ENCODE peak calls at places on chromosomes 16 and 17, in five cellular contexts. D is NCI-H446; F is RWPE1; H is NCI-H1048; G is NK-92 treated with Interleukin-12 subunit alpha and Interleukin-12 subunit beta, amount 100 ng/mL, for 24 hours. S is an unnamed sample.

GRCh38 chr16:50540711-50541007 is 7.5 kb upstream of the NKD1 start:
- DNase-seq in D (no peak), H (no peak), F (no peak), G (no peak), S (no peak)

GRCh38 chr16:30394603-30395154 is 541 bp upstream of the ZNF48 start:
- DNase-seq in H (no peak), F (no peak), G (no peak), D (no peak), S (no peak)

GRCh38 chr17:39485555-39485954 is 24.3 kb downstream of the CDK12 start:
- DNase-seq in G (no peak), F (peak), H (no peak), D (no peak), S (no peak)

GRCh38 chr16:525520-526180 is 1.9 kb upstream of the CAPN15 start:
- DNase-seq in D (no peak), F (peak), G (peak), H (no peak), S (no peak)

GRCh38 chr17:77889135-77889505 is 69.4 kb upstream of the TNRC6C start:
- DNase-seq in F (no peak), H (no peak), G (no peak), D (no peak), S (no peak)

GRCh38 chr17:50596191-50597037 is 35.9 kb downstream of the CACNA1G start:
- DNase-seq in D (no peak), G (no peak), H (no peak), F (no peak), S (no peak)

GRCh38 chr16:4070936-4071335 is 45.3 kb downstream of the ADCY9 start:
- DNase-seq in D (no peak), G (no peak), H (no peak), F (no peak), S (no peak)

GRCh38 chr17:288802-289356 is 63.7 kb downstream of the RPH3AL start:
- DNase-seq in F (no peak), G (no peak), D (no peak), H (no peak), S (no peak)

GRCh38 chr17:16419074-16419928 is 3.9 kb downstream of the TRPV2 start:
- DNase-seq in G (no peak), F (peak), D (no peak), H (no peak), S (peak)

GRCh38 chr17:58285422-58285810 is 4.7 kb upstream of the MPO start:
- DNase-seq in F (no peak), H (no peak), G (no peak), D (no peak), S (no peak)

GRCh38 chr16:55333690-55334089 is 9.7 kb downstream of the IRX6 start:
- DNase-seq in G (no peak), H (no peak), D (no peak), F (no peak), S (no peak)

GRCh38 chr17:45388604-45389325 is 43.9 kb downstream of the ARHGAP27 start:
- DNase-seq in D (no peak), F (no peak), H (no peak), G (no peak), S (no peak)

S was measured in NCI-H187.